ENCODE peak calls at places on chromosomes 4 and X, in four cellular contexts. J is GM12878, O is K562, T is HepG2. Y is an unnamed sample.

GRCh38 chrX:154593201-154593600 is 8.3 kb downstream of the CTAG1A start:
- DNase-seq in J (no peak), O (no peak), T (no peak), Y (no peak)

GRCh38 chr4:170990989-170991589 is 822.1 kb upstream of the GALNTL6 start:
- DNase-seq in J (no peak), O (no peak), T (peak; percentile 23), Y (peak; percentile 17)

GRCh38 chr4:46124773-46125172 is 919 bp upstream of the GABRG1 start:
- DNase-seq in J (no peak), O (no peak), T (no peak), Y (peak; percentile 6)

GRCh38 chr4:182306792-182307507 is 63.7 kb downstream of the TENM3 start:
- DNase-seq in J (no peak), O (no peak), T (no peak), Y (no peak)

GRCh38 chr4:147822128-147822527 is 90.2 kb downstream of the ARHGAP10 start:
- DNase-seq in J (no peak), O (no peak), T (peak; percentile 39), Y (no peak)

GRCh38 chr4:8725071-8725841 is 132.7 kb downstream of the CPZ start:
- DNase-seq in J (no peak), O (no peak), T (no peak), Y (peak; percentile 89)

GRCh38 chrX:97766496-97767095 is 882.9 kb downstream of the RPA4 start:
- DNase-seq in J (no peak), O (no peak), T (no peak), Y (no peak)

GRCh38 chr4:81577392-81577791 is 105.7 kb upstream of the RASGEF1B start:
- DNase-seq in J (no peak), O (no peak), T (no peak), Y (no peak)

GRCh38 chr4:1053080-1053661 is 41.7 kb downstream of the FGFRL1 start:
- DNase-seq in J (no peak), O (no peak), T (no peak), Y (peak; percentile 23)

GRCh38 chr4:84309191-84309590 is 189.9 kb downstream of the NKX6-1 start:
- DNase-seq in J (no peak), O (no peak), T (no peak), Y (no peak)

GRCh38 chr4:68344049-68344448 is 5.8 kb downstream of the YTHDC1 start:
- DNase-seq in J (no peak), O (no peak), T (no peak), Y (no peak)

GRCh38 chrX:143635915-143636314 is at the start of gene SLITRK4:
- DNase-seq in J (no peak), O (no peak), T (no peak), Y (no peak)

GRCh38 chrX:70353524-70353923 is 63.6 kb downstream of the KIF4A start:
- DNase-seq in J (no peak), O (no peak), T (no peak), Y (no peak)

GRCh38 chrX:131588995-131589394 is 45.1 kb downstream of the OR13H1 start:
- DNase-seq in J (no peak), O (no peak), T (no peak), Y (no peak)

GRCh38 chr4:186020793-186021407 is 48.1 kb upstream of the TLR3 start:
- DNase-seq in J (no peak), O (no peak), T (no peak), Y (no peak)

GRCh38 chr4:4598851-4599411 is 57.1 kb upstream of the STX18 start:
- DNase-seq in J (no peak), O (no peak), T (peak; percentile 79), Y (no peak)

DNA sequence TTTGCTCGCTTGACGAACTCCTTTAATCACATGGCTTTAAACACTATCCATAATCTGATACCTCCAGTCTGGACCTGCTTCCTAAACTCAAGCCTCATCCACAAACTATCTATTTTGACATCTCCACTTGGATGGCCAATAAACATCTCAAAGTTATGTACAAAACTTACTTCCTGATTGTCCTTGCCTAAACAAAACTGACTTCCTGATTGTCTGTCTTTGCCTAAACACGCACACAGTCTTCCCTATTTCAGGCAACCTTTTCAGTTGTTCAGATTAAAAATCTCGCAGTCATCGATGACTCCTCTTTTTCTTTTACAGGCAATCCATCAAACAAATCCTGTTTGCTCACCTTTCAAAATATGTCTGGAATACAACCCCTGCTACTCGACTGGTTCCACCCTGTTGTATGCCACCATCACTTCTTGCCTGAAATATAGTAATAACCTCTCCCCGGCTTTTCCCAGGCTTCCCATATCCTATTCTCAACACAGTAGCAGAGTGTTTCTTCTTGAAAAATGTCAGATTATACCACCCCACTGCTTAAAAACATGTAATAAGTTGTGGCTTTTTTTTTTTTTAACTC is 39.0 kb downstream of the ATOH1 start:
- DNase-seq in J (no peak), O (no peak), T (no peak), Y (no peak)
- TF ChIP-seq JUND in J (no peak), O (no peak), T (no peak), Y (no peak)

GRCh38 chr4:76307670-76308014 is 1.1 kb downstream of the STBD1 start:
- DNase-seq in J (no peak), O (no peak), T (no peak), Y (peak; percentile 68)
- TF ChIP-seq FOXM1 in J (no peak), O (no peak), T (no peak), Y (no peak)

GRCh38 chr4:126395661-126396060 is 1080.9 kb downstream of the FAT4 start:
- DNase-seq in J (no peak), O (no peak), T (no peak), Y (no peak)
- TF ChIP-seq JUND in J (no peak), O (no peak), T (no peak), Y (no peak)

GRCh38 chr4:128387600-128388351 is 100.2 kb upstream of the PGRMC2 start:
- DNase-seq in J (no peak), O (no peak), T (no peak), Y (no peak)
- TF ChIP-seq FOXM1 in J (no peak), O (no peak), T (no peak), Y (no peak)

GRCh38 chr4:56681158-56681848 is at the start of gene HOPX:
- DNase-seq in J (peak; percentile 13), O (no peak), T (no peak), Y (no peak)
- TF ChIP-seq JUND in J (no peak), O (no peak), T (no peak), Y (no peak)

GRCh38 chr4:39169426-39169825 is 12.9 kb upstream of the WDR19 start:
- DNase-seq in J (no peak), O (no peak), T (no peak), Y (no peak)
- TF ChIP-seq FOXM1 in J (no peak), O (no peak), T (no peak), Y (no peak)

DNA sequence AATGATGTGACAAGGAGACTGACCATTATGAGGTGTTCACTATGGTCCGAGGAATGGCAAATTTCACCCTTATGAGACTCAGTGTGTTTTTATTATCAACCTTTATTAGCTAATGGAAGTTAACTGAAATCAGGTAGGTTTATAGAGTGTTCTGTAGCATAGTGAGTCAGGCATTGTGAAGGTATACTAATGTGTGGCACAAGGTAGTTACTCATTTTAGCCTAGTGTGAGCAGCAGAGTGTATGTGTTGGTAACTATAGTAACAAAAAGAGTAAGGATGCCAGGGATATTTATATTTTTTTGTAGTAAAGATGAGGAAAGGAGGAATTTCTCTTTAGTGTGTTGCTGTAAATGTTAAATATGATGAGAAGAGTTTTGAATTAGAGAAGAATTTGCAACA is 12.0 kb downstream of the PDLIM5 start:
- DNase-seq in J (no peak), O (no peak), T (no peak), Y (no peak)
- TF ChIP-seq JUND in J (no peak), O (no peak), T (no peak), Y (no peak)

GRCh38 chr4:13711233-13711775 is 83.8 kb upstream of the BOD1L1 start:
- DNase-seq in J (no peak), O (no peak), T (no peak), Y (no peak)
- TF ChIP-seq FOXM1 in J (no peak), O (no peak), T (no peak), Y (no peak)

GRCh38 chr4:136558940-136559494 is 973.3 kb downstream of the PCDH18 start:
- DNase-seq in J (no peak), O (no peak), T (peak; percentile 28), Y (no peak)

GRCh38 chr4:136557396-136557795 is 974.9 kb downstream of the PCDH18 start:
- DNase-seq in J (no peak), O (no peak), T (no peak), Y (no peak)

GRCh38 chr4:136562842-136563241 is 969.5 kb downstream of the PCDH18 start:
- DNase-seq in J (no peak), O (no peak), T (peak; percentile 13), Y (no peak)
- TF ChIP-seq JUND in J (no peak), O (no peak), T (no peak), Y (no peak)

Y was measured in SK-N-SH.